ENCODE peak calls at places on chromosomes 2 and 18, in ten cellular contexts. S is coronary artery, J is breast epithelium, Z is pancreas, L is sigmoid colon, P is AG04450, H is tibial nerve, G is left ventricle myocardium inferior, Y is heart left ventricle, U is ovary. B is an unnamed sample.

GRCh38 chr18:10035306-10035991 is 121.6 kb downstream of the VAPA start:
- DNase-seq in S (no peak), G (no peak), Y (no peak), P (no peak), L (no peak), U (no peak), J (no peak), Z (peak; percentile 72), H (no peak), B (no peak)

GRCh38 chr2:63845866-63846265 is 4.2 kb downstream of the UGP2 start:
- DNase-seq in U (no peak), H (no peak), Z (no peak), P (no peak), L (no peak), G (no peak), Y (no peak), S (no peak), J (no peak), B (no peak)

GRCh38 chr2:30312916-30313315 is 81.6 kb downstream of the LBH start:
- DNase-seq in Z (no peak), P (no peak), Y (no peak), U (no peak), L (no peak), S (no peak), G (no peak), J (no peak), H (no peak), B (no peak)

GRCh38 chr2:10900216-10901109 is 11.3 kb upstream of the KCNF1 start:
- DNase-seq in H (no peak), S (peak; percentile 17), G (no peak), U (no peak), Y (no peak), Z (no peak), J (no peak), L (no peak), P (no peak), B (no peak)

GRCh38 chr2:64203131-64204005 is 59.1 kb upstream of the PELI1 start:
- DNase-seq in H (no peak), Y (no peak), Z (no peak), J (no peak), S (no peak), P (no peak), G (no peak), U (no peak), L (no peak), B (no peak)

GRCh38 chr2:223877771-223878410 is 40.5 kb upstream of the AP1S3 start:
- DNase-seq in H (no peak), Y (no peak), S (no peak), P (no peak), G (no peak), U (no peak), J (no peak), L (no peak), Z (no peak), B (no peak)

GRCh38 chr2:149860276-149860921 is 272.8 kb upstream of the MMADHC start:
- DNase-seq in G (peak; percentile 18), H (peak; percentile 22), J (no peak), L (peak; percentile 65), U (no peak), P (peak; percentile 69), Z (no peak), S (no peak), Y (peak; percentile 40), B (no peak)

GRCh38 chr2:1900736-1901135 is 156.4 kb upstream of the PXDN start:
- DNase-seq in Y (no peak), U (no peak), P (no peak), J (no peak), Z (no peak), S (no peak), L (no peak), H (no peak), G (no peak), B (no peak)

GRCh38 chr2:127376265-127376664 is 11.5 kb downstream of the MAP3K2 start:
- DNase-seq in S (no peak), L (no peak), U (no peak), G (no peak), P (no peak), Y (no peak), J (no peak), Z (no peak), H (no peak), B (no peak)

GRCh38 chr2:127381762-127382161 is 6.0 kb downstream of the MAP3K2 start:
- DNase-seq in S (no peak), Z (no peak), L (no peak), Y (no peak), H (no peak), G (no peak), U (no peak), J (no peak), P (no peak), B (no peak)

GRCh38 chr2:127377262-127377661 is 10.5 kb downstream of the MAP3K2 start:
- DNase-seq in P (no peak), U (no peak), L (no peak), J (no peak), Z (no peak), Y (no peak), G (no peak), S (no peak), H (no peak), B (no peak)

GRCh38 chr2:127382836-127383235 is 4.9 kb downstream of the MAP3K2 start:
- DNase-seq in L (no peak), Z (no peak), S (no peak), J (no peak), U (no peak), G (no peak), Y (no peak), H (no peak), P (no peak), B (no peak)

GRCh38 chr2:127379712-127380355 is 7.9 kb downstream of the MAP3K2 start:
- DNase-seq in U (no peak), Z (no peak), J (no peak), P (no peak), Y (no peak), H (no peak), L (no peak), G (no peak), S (no peak), B (no peak)
- TF ChIP-seq CTCF in U (no peak), Z (no peak), J (no peak), P (no peak), Y (no peak), H (no peak), L (no peak), G (no peak), S (no peak), B (no peak)

DNA sequence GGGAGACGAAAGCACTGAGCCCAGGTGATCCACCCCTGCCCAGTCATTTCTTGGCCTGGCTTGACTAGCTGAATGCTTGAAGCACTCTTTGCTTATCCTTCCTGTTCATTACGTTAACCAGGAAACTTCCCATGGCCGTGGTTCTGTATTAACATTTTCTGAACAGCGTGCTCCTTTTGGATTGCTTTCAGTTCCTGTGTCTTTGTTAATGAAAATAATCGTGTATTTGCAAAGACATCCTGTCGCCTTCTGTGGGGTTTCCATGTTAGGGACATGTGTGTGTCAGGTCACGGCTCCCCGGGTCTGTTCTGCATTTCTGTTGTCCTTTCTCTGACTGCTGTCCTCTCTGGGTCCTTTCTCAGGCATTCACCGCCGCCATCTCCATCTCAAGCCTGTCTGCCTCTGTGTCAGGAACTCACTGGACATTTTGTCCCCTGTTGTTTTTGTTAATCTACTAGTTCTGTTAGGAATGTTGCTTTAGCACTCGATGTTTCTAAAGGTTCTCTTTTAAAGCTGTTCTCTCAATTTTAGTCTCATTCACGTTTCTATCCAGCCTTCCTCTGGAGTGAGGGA is 434.1 kb upstream of the HS6ST1 start:
- DNase-seq in Y (no peak), U (no peak), Z (no peak), H (no peak), G (no peak), L (no peak), J (no peak), S (peak; percentile 56), P (no peak), B (no peak)
- H3K27ac ChIP-seq in Y (peak overlapping the region; percentile 16), U (peak overlapping the region; percentile 63), Z (peak overlapping the region; percentile 72), H (no peak overlapping the region), G (peak overlapping the region; percentile 66), L (no peak overlapping the region), J (no peak overlapping the region), S (no peak overlapping the region), P (no peak overlapping the region), B (peak overlapping the region; percentile 2)

DNA sequence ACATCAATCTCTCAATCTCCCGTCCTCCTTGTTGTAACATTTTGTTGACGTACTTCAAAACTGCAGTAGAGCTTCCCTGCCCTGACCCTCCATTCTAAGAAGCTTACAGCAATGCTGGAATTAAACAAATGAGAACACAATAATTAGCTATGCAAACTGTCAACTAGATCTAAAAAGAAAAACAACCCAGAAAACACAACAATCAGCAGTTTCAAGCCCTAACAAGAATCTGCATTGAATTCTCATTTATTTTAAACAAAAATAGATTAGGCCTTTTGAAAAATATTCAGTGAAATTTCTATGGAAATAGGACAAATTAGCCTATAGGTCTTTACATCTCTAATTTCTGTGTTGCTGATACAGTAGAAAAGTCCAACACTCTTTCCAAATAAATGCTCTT is 807.0 kb upstream of the FSHR start:
- DNase-seq in J (no peak), Z (no peak), G (no peak), L (no peak), U (no peak), S (no peak), P (no peak), Y (no peak), H (no peak), B (no peak)
- H3K4me3 ChIP-seq in J (no peak overlapping the region), Z (no peak overlapping the region), G (no peak overlapping the region), L (no peak overlapping the region), U (no peak overlapping the region), S (no peak overlapping the region), P (no peak overlapping the region), Y (no peak overlapping the region), H (no peak overlapping the region), B (no peak overlapping the region)

GRCh38 chr2:239778042-239778811 is 246.9 kb downstream of the NDUFA10 start:
- DNase-seq in Y (no peak), P (no peak), H (no peak), Z (peak; percentile 50), L (peak; percentile 54), G (no peak), U (no peak), J (no peak), S (no peak), B (no peak)

GRCh38 chr2:239779592-239779983 is 245.6 kb downstream of the NDUFA10 start:
- DNase-seq in H (no peak), U (no peak), Y (no peak), L (peak; percentile 30), J (peak; percentile 30), Z (peak; percentile 39), S (peak; percentile 52), P (no peak), G (no peak), B (no peak)

GRCh38 chr2:239778861-239779591 is 246.1 kb downstream of the NDUFA10 start:
- DNase-seq in Z (peak; percentile 37), S (peak; percentile 67), U (no peak), Y (no peak), G (no peak), J (peak; percentile 53), L (peak; percentile 49), H (no peak), P (no peak), B (no peak)

GRCh38 chr2:239780236-239780997 is 244.7 kb downstream of the NDUFA10 start:
- DNase-seq in J (peak; percentile 47), Y (no peak), Z (peak; percentile 22), H (no peak), U (no peak), S (peak; percentile 60), P (no peak), L (peak; percentile 56), G (no peak), B (no peak)

DNA sequence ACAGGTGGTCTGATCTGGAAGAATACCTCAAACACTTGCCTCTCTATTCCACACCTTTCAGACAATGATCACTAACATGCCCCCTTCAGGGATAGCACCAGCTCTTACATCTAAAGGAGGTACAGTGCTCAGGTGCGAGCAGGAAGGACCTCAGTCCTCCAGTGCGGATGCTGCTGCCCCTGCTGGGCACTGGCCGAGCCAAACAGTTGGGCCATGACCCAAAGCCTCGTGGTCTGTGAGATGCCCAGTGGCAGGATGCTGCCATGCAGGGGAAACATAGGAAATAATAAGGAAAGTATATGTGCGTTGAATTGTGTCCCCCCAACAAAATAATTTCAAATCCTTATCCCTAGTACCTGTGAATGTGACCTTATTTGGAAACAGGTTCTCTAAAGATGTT is 243.7 kb downstream of the NDUFA10 start:
- DNase-seq in U (no peak), H (no peak), J (peak; percentile 20), S (no peak), G (no peak), Y (no peak), L (no peak), P (no peak), Z (no peak), B (no peak)
- TF ChIP-seq CTCF in U (no peak), H (no peak), J (no peak), S (no peak), G (no peak), Y (no peak), L (no peak), P (no peak), Z (no peak), B (no peak)

B was measured in dorsolateral prefrontal cortex.